ENCODE peak calls at places on chromosomes 12 and 14, in four cellular contexts. S is A549; J is T-helper 1 cell; X is stimulated activated CD4-positive, alpha-beta T cell treated with anti-CD3 and anti-CD28 coated beads, Interleukin-4, amount 100 ng/mL, for 48 hours. D is an unnamed sample.

GRCh38 chr12:124454352-124454725 is 113.1 kb downstream of the NCOR2 start:
- DNase-seq in S (no peak), J (no peak), X (no peak), D (no peak)

GRCh38 chr14:36580856-36581831 is 1.3 kb downstream of the NKX2-8 start:
- DNase-seq in X (no peak), S (peak), J (no peak), D (peak)

GRCh38 chr14:71320734-71321555 is 413.7 kb downstream of the PCNX1 start:
- DNase-seq in X (peak), S (peak), J (peak), D (peak)

GRCh38 chr12:1099158-1099557 is 108.1 kb downstream of the ERC1 start:
- DNase-seq in J (no peak), S (no peak), X (peak), D (no peak)

GRCh38 chr12:5433840-5434646 is 2.1 kb downstream of the NTF3 start:
- DNase-seq in X (no peak), S (no peak), J (no peak), D (no peak)

GRCh38 chr12:31007636-31008175 is 66.0 kb upstream of the DDX11 start:
- DNase-seq in S (no peak), X (no peak), J (no peak), D (no peak)

GRCh38 chr12:53380797-53381738 is 1.1 kb downstream of the SP1 start:
- DNase-seq in J (no peak), X (no peak), S (no peak), D (no peak)

GRCh38 chr12:124553862-124554428 is 13.5 kb downstream of the NCOR2 start:
- DNase-seq in S (no peak), X (no peak), J (no peak), D (no peak)

GRCh38 chr14:59359451-59360124 is 105.6 kb downstream of the GPR135 start:
- DNase-seq in J (no peak), S (no peak), X (no peak), D (no peak)

GRCh38 chr12:6917491-6918231 is 3.3 kb downstream of the ENO2 start:
- DNase-seq in J (no peak), S (no peak), X (no peak), D (no peak)

GRCh38 chr12:1630081-1630826 is 1.2 kb downstream of the WNT5B start:
- DNase-seq in J (no peak), X (no peak), S (peak), D (peak)

GRCh38 chr14:50769893-50770500 is 61.0 kb downstream of the NIN start:
- DNase-seq in S (no peak), J (no peak), X (no peak), D (no peak)

GRCh38 chr14:30559638-30560071 is 697 bp downstream of the G2E3 start:
- DNase-seq in X (no peak), S (no peak), J (no peak), D (no peak)

GRCh38 chr14:59299731-59300130 is 111.3 kb downstream of the DAAM1 start:
- DNase-seq in J (no peak), S (no peak), X (no peak), D (no peak)

GRCh38 chr14:67490201-67490600 is 1.7 kb upstream of the TMEM229B start:
- DNase-seq in S (no peak), J (no peak), X (no peak), D (no peak)

GRCh38 chr14:28488658-28489057 is 277.9 kb upstream of the FOXG1 start:
- DNase-seq in J (no peak), S (no peak), X (no peak), D (no peak)

GRCh38 chr14:98580131-98580678 is 691.8 kb downstream of the BCL11B start:
- DNase-seq in J (no peak), X (no peak), S (no peak), D (no peak)